ENCODE peak calls at places on chromosomes 6 and 20, in five cellular contexts. W, B, Q, M and F are unnamed samples.

GRCh38 chr6:125076482-125076742 is 77.2 kb upstream of the TPD52L1 start:
- DNase-seq in W (no peak), B (no peak), Q (no peak), M (no peak), F (no peak)

GRCh38 chr6:33206864-33207568 is 1.3 kb upstream of the RING1 start:
- DNase-seq in W (no peak), B (no peak), Q (no peak), M (no peak), F (no peak)

GRCh38 chr20:32296874-32297420 is 19.5 kb downstream of the KIF3B start:
- DNase-seq in W (no peak), B (no peak), Q (no peak), M (no peak), F (no peak)

GRCh38 chr20:51529758-51530157 is 12.8 kb downstream of the NFATC2 start:
- DNase-seq in W (no peak), B (no peak), Q (no peak), M (peak), F (no peak)

GRCh38 chr6:47353822-47354221 is 44.1 kb upstream of the TNFRSF21 start:
- DNase-seq in W (no peak), B (no peak), Q (no peak), M (no peak), F (no peak)

GRCh38 chr6:2111162-2111677 is 134.2 kb downstream of the GMDS start:
- DNase-seq in W (no peak), B (no peak), Q (no peak), M (no peak), F (no peak)

GRCh38 chr6:72386324-72386723 is 235.5 kb upstream of the KCNQ5 start:
- DNase-seq in W (no peak), B (no peak), Q (no peak), M (no peak), F (no peak)

GRCh38 chr20:10131612-10132345 is 86.9 kb upstream of the SNAP25 start:
- DNase-seq in W (peak), B (peak), Q (peak), M (no peak), F (peak)

GRCh38 chr20:16761305-16761829 is 13.2 kb downstream of the OTOR start:
- DNase-seq in W (peak), B (peak), Q (peak), M (no peak), F (peak)

GRCh38 chr6:163243083-163243482 is 171.4 kb upstream of the QKI start:
- DNase-seq in W (no peak), B (no peak), Q (no peak), M (no peak), F (no peak)

GRCh38 chr6:142297996-142298753 is 3.6 kb upstream of the ADGRG6 start:
- DNase-seq in W (no peak), B (no peak), Q (no peak), M (no peak), F (no peak)

GRCh38 chr6:83511901-83512681 is at the start of gene PRSS35:
- DNase-seq in W (peak), B (peak), Q (no peak), M (no peak), F (peak)

GRCh38 chr20:44419131-44419844 is 56.4 kb upstream of the TTPAL start:
- DNase-seq in W (no peak), B (no peak), Q (no peak), M (no peak), F (no peak)

GRCh38 chr6:36786055-36786675 is 53.1 kb downstream of the CPNE5 start:
- DNase-seq in W (no peak), B (no peak), Q (no peak), M (no peak), F (no peak)

GRCh38 chr20:64100566-64100888 is 6.8 kb downstream of the NPBWR2 start:
- DNase-seq in W (no peak), B (no peak), Q (no peak), M (no peak), F (no peak)

GRCh38 chr20:5153612-5154542 is 27.1 kb downstream of the CDS2 start:
- DNase-seq in W (no peak), B (no peak), Q (no peak), M (no peak), F (peak)

GRCh38 chr6:53728570-53729194 is 63.1 kb upstream of the KLHL31 start:
- DNase-seq in W (no peak), B (no peak), Q (no peak), M (peak), F (peak)

GRCh38 chr6:1645466-1646185 is 35.9 kb downstream of the FOXC1 start:
- DNase-seq in W (no peak), B (no peak), Q (no peak), M (no peak), F (no peak)

GRCh38 chr6:111642463-111643158 is 36.9 kb upstream of the TRAF3IP2 start:
- DNase-seq in W (peak), B (no peak), Q (no peak), M (no peak), F (peak)

GRCh38 chr6:73372516-73372915 is 2.8 kb upstream of the OOEP start:
- DNase-seq in W (no peak), B (no peak), Q (no peak), M (no peak), F (no peak)

GRCh38 chr6:148736779-148737412 is 9.9 kb upstream of the UST start:
- DNase-seq in W (no peak), B (no peak), Q (no peak), M (no peak), F (no peak)

GRCh38 chr6:84872996-84873395 is 108.6 kb upstream of the TBX18 start:
- DNase-seq in W (no peak), B (no peak), Q (no peak), M (no peak), F (no peak)

GRCh38 chr6:103105686-103106085 is 1712.2 kb downstream of the GRIK2 start:
- DNase-seq in W (no peak), B (no peak), Q (no peak), M (no peak), F (no peak)

GRCh38 chr6:146311079-146311478 is 232.6 kb upstream of the RAB32 start:
- DNase-seq in W (no peak), B (no peak), Q (no peak), M (no peak), F (no peak)

GRCh38 chr6:146890644-146891434 is 292.1 kb downstream of the ADGB start:
- DNase-seq in W (no peak), B (no peak), Q (no peak), M (no peak), F (no peak)

GRCh38 chr20:47196091-47197081 is 160.1 kb downstream of the ZMYND8 start:
- DNase-seq in W (peak), B (peak), Q (peak), M (peak), F (peak)

GRCh38 chr6:54426995-54427394 is 118.8 kb downstream of the TINAG start:
- DNase-seq in W (no peak), B (no peak), Q (no peak), M (no peak), F (no peak)

GRCh38 chr6:104710543-104711335 is 149.0 kb downstream of the HACE1 start:
- DNase-seq in W (peak), B (no peak), Q (no peak), M (no peak), F (peak)

GRCh38 chr6:27797960-27798359 is 114.2 kb downstream of the OR2B2 start:
- DNase-seq in W (no peak), B (no peak), Q (no peak), M (no peak), F (no peak)

GRCh38 chr6:68256391-68256790 is 378.7 kb upstream of the ADGRB3 start:
- DNase-seq in W (no peak), B (no peak), Q (no peak), M (no peak), F (no peak)

GRCh38 chr6:148814869-148815268 is 68.0 kb downstream of the UST start:
- DNase-seq in W (no peak), B (no peak), Q (no peak), M (no peak), F (no peak)

GRCh38 chr20:14477125-14477524 is 139.7 kb upstream of the FLRT3 start:
- DNase-seq in W (no peak), B (no peak), Q (no peak), M (no peak), F (no peak)

GRCh38 chr20:3716195-3716834 is 3.9 kb upstream of the SIGLEC1 start:
- DNase-seq in W (peak), B (no peak), Q (no peak), M (no peak), F (peak)

GRCh38 chr20:25036331-25036936 is 21.5 kb downstream of the ACSS1 start:
- DNase-seq in W (no peak), B (no peak), Q (no peak), M (no peak), F (no peak)

GRCh38 chr6:134253681-134254080 is 64.2 kb downstream of the SGK1 start:
- DNase-seq in W (no peak), B (no peak), Q (no peak), M (no peak), F (no peak)